ENCODE peak calls at places on chromosome 4, in five cellular contexts. One of them, this sample, is unnamed.

GRCh38 chr4:54384563-54384962 is 155.5 kb downstream of the PDGFRA start:
- DNase-seq in dorsolateral prefrontal cortex: peak; percentile 54
- DNase-seq in OCI-LY7: peak; percentile 7
- DNase-seq in A549: peak; percentile 25
- DNase-seq in stomach: peak; percentile 45
- DNase-seq in this sample: no peak

GRCh38 chr4:17597517-17597916 is 16.9 kb upstream of the MED28 start:
- DNase-seq in OCI-LY7: no peak
- DNase-seq in A549: peak; percentile 34
- DNase-seq in dorsolateral prefrontal cortex: no peak
- DNase-seq in stomach: no peak
- DNase-seq in this sample: no peak

GRCh38 chr4:158189409-158189808 is 16.6 kb upstream of the GASK1B start:
- DNase-seq in stomach: no peak
- DNase-seq in dorsolateral prefrontal cortex: no peak
- DNase-seq in A549: no peak
- DNase-seq in OCI-LY7: no peak
- DNase-seq in this sample: no peak

GRCh38 chr4:44738615-44739014 is 12.3 kb upstream of the GNPDA2 start:
- DNase-seq in OCI-LY7: peak; percentile 40
- DNase-seq in dorsolateral prefrontal cortex: no peak
- DNase-seq in stomach: no peak
- DNase-seq in A549: peak; percentile 4
- DNase-seq in this sample: no peak

GRCh38 chr4:145881991-145882390 is 56.6 kb downstream of the ZNF827 start:
- DNase-seq in dorsolateral prefrontal cortex: no peak
- DNase-seq in stomach: peak; percentile 88
- DNase-seq in OCI-LY7: peak; percentile 48
- DNase-seq in A549: no peak
- DNase-seq in this sample: no peak

GRCh38 chr4:108906866-108907367 is 144.1 kb upstream of the ETNPPL start:
- DNase-seq in stomach: no peak
- DNase-seq in dorsolateral prefrontal cortex: no peak
- DNase-seq in OCI-LY7: no peak
- DNase-seq in A549: no peak
- DNase-seq in this sample: no peak

GRCh38 chr4:73152893-73153292 is 83.4 kb upstream of the COX18 start:
- DNase-seq in stomach: no peak
- DNase-seq in A549: no peak
- DNase-seq in dorsolateral prefrontal cortex: no peak
- DNase-seq in OCI-LY7: no peak
- DNase-seq in this sample: no peak

GRCh38 chr4:30725562-30725961 is 5.4 kb downstream of the PCDH7 start:
- DNase-seq in dorsolateral prefrontal cortex: no peak
- DNase-seq in stomach: no peak
- DNase-seq in A549: no peak
- DNase-seq in OCI-LY7: no peak
- DNase-seq in this sample: no peak

GRCh38 chr4:91359714-91360051 is 944.1 kb upstream of the GRID2 start:
- DNase-seq in dorsolateral prefrontal cortex: no peak
- DNase-seq in OCI-LY7: no peak
- DNase-seq in stomach: no peak
- DNase-seq in A549: no peak
- DNase-seq in this sample: no peak

GRCh38 chr4:74320559-74321118 is 12.4 kb downstream of the EPGN start:
- DNase-seq in A549: peak; percentile 78
- DNase-seq in stomach: peak; percentile 43
- DNase-seq in OCI-LY7: peak; percentile 45
- DNase-seq in dorsolateral prefrontal cortex: no peak
- DNase-seq in this sample: no peak

GRCh38 chr4:142660728-142661127 is 185.4 kb downstream of the INPP4B start:
- DNase-seq in A549: no peak
- DNase-seq in stomach: no peak
- DNase-seq in OCI-LY7: no peak
- DNase-seq in dorsolateral prefrontal cortex: no peak
- DNase-seq in this sample: no peak

GRCh38 chr4:148126825-148127224 is 315.4 kb downstream of the NR3C2 start:
- DNase-seq in A549: no peak
- DNase-seq in dorsolateral prefrontal cortex: no peak
- DNase-seq in stomach: no peak
- DNase-seq in OCI-LY7: no peak
- DNase-seq in this sample: no peak

DNA sequence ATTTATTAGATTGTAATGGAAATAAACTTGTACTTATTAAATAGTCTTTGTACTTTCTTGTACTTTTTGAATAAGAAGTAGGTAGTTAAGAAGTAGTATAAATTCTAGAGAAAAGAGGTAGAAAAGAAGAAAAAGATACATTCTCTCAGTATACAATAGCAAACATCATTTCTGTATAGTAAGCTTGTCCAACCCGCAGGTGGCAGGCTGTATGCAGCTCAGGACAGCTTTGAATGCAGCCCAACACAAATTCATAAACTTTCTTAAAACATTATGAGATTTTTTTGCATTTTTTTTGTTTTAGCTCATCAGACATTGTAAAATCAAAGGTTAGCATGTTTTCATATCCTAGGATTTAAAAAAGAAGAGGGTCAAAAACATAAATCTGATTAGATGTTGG is 441.6 kb downstream of the DTHD1 start:
- DNase-seq in OCI-LY7: no peak
- DNase-seq in A549: no peak
- DNase-seq in stomach: no peak
- DNase-seq in dorsolateral prefrontal cortex: no peak
- DNase-seq in this sample: no peak
- TF ChIP-seq CTCF in OCI-LY7: peak; percentile 20
- TF ChIP-seq CTCF in A549: no peak
- TF ChIP-seq CTCF in stomach: no peak
- TF ChIP-seq CTCF in dorsolateral prefrontal cortex: no peak
- TF ChIP-seq CTCF in this sample: no peak

GRCh38 chr4:102344955-102345794 is at the start of gene SLC39A8:
- DNase-seq in dorsolateral prefrontal cortex: peak; percentile 58
- DNase-seq in OCI-LY7: peak; percentile 93
- DNase-seq in stomach: peak; percentile 82
- DNase-seq in A549: peak; percentile 89
- DNase-seq in this sample: peak; percentile 88

GRCh38 chr4:102344520-102344954 is 745 bp downstream of the SLC39A8 start:
- DNase-seq in A549: peak; percentile 57
- DNase-seq in stomach: peak; percentile 58
- DNase-seq in OCI-LY7: peak; percentile 76
- DNase-seq in dorsolateral prefrontal cortex: no peak
- DNase-seq in this sample: peak; percentile 76

GRCh38 chr4:102343964-102344519 is 1.2 kb downstream of the SLC39A8 start:
- DNase-seq in A549: no peak
- DNase-seq in OCI-LY7: peak; percentile 52
- DNase-seq in stomach: no peak
- DNase-seq in dorsolateral prefrontal cortex: peak; percentile 56
- DNase-seq in this sample: no peak

GRCh38 chr4:102348701-102349100 is 3.4 kb upstream of the SLC39A8 start:
- DNase-seq in OCI-LY7: no peak
- DNase-seq in A549: no peak
- DNase-seq in dorsolateral prefrontal cortex: no peak
- DNase-seq in stomach: no peak
- DNase-seq in this sample: no peak

GRCh38 chr4:102345795-102346100 is 466 bp upstream of the SLC39A8 start:
- DNase-seq in A549: no peak
- DNase-seq in OCI-LY7: no peak
- DNase-seq in dorsolateral prefrontal cortex: no peak
- DNase-seq in stomach: no peak
- DNase-seq in this sample: no peak
- TF ChIP-seq CTCF in A549: no peak
- TF ChIP-seq CTCF in OCI-LY7: peak; percentile 59
- TF ChIP-seq CTCF in dorsolateral prefrontal cortex: no peak
- TF ChIP-seq CTCF in stomach: no peak
- TF ChIP-seq CTCF in this sample: no peak

DNA sequence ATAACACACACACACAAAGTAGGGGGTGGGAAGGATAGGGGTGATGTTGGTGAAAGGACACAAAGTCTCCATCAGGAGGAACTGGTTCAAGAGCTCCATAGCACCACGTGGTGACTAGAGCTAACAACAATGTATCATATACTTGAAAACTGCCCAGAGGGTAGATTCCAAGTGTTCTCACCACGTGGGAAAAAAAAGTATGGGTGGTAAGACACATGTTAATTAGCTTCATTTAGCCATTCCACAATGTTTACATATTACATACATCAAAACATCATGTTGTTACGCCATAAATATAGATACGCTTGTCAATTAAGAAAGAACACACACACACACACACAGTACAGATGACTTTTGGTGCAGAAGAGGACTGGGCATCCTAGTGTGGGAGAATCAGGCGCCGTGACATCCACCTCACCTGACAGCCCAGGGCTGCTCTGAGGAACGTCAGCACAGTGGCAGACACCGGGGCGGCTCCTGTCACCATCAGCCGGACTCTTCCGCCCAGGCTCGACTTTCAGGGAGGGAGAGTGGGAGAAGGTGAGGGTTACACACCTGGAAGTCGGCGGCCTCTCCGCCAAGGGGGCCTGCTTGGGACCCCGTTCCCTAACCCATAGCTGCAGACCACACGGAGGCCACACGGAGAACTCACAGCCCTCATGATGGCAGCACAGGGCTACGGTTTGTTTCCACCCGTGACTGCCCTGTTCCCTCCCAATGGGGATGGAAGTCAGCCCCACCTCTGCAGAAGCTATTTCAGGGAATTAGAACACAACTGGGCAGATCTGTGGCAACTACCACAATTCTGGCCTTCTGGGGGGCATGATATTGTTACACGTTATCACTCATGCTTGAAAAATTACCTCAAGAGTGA is 31.8 kb upstream of the CENPU start:
- DNase-seq in dorsolateral prefrontal cortex: no peak
- DNase-seq in OCI-LY7: no peak
- DNase-seq in A549: no peak
- DNase-seq in stomach: no peak
- DNase-seq in this sample: no peak
- TF ChIP-seq CTCF in dorsolateral prefrontal cortex: no peak
- TF ChIP-seq CTCF in OCI-LY7: no peak
- TF ChIP-seq CTCF in A549: no peak
- TF ChIP-seq CTCF in stomach: no peak
- TF ChIP-seq CTCF in this sample: no peak

GRCh38 chr4:102620697-102621497 is 119.7 kb downstream of the NFKB1 start:
- DNase-seq in A549: peak; percentile 82
- DNase-seq in OCI-LY7: peak; percentile 59
- DNase-seq in stomach: peak; percentile 58
- DNase-seq in dorsolateral prefrontal cortex: no peak
- DNase-seq in this sample: no peak

GRCh38 chr4:102625232-102625930 is 124.2 kb downstream of the NFKB1 start:
- DNase-seq in OCI-LY7: peak; percentile 61
- DNase-seq in stomach: peak; percentile 54
- DNase-seq in dorsolateral prefrontal cortex: no peak
- DNase-seq in A549: peak; percentile 37
- DNase-seq in this sample: no peak

GRCh38 chr4:102627831-102628523 is 126.8 kb downstream of the NFKB1 start:
- DNase-seq in dorsolateral prefrontal cortex: no peak
- DNase-seq in OCI-LY7: no peak
- DNase-seq in A549: peak; percentile 62
- DNase-seq in stomach: no peak
- DNase-seq in this sample: no peak

GRCh38 chr4:102623622-102624021 is 122.5 kb downstream of the NFKB1 start:
- DNase-seq in OCI-LY7: peak; percentile 13
- DNase-seq in dorsolateral prefrontal cortex: no peak
- DNase-seq in stomach: no peak
- DNase-seq in A549: peak; percentile 81
- DNase-seq in this sample: no peak
- TF ChIP-seq CTCF in OCI-LY7: peak; percentile 29
- TF ChIP-seq CTCF in dorsolateral prefrontal cortex: no peak
- TF ChIP-seq CTCF in stomach: no peak
- TF ChIP-seq CTCF in A549: peak; percentile 34
- TF ChIP-seq CTCF in this sample: peak; percentile 43

GRCh38 chr4:126106658-126107057 is 791.9 kb downstream of the FAT4 start:
- DNase-seq in A549: peak; percentile 9
- DNase-seq in stomach: no peak
- DNase-seq in dorsolateral prefrontal cortex: no peak
- DNase-seq in OCI-LY7: peak; percentile 3
- DNase-seq in this sample: no peak
- TF ChIP-seq CTCF in A549: no peak
- TF ChIP-seq CTCF in stomach: no peak
- TF ChIP-seq CTCF in dorsolateral prefrontal cortex: no peak
- TF ChIP-seq CTCF in OCI-LY7: peak; percentile 57
- TF ChIP-seq CTCF in this sample: peak; percentile 40